ENCODE peak calls at places on chromosome 3, in eight cellular contexts. O is ovary, E is A549, C is nephron progenitor cell, T is adrenal gland, J is ascending aorta, D is WERI-Rb-1, I is MCF 10A. Y is an unnamed sample.

GRCh38 chr3:37174532-37175126 is at the start of gene LRRFIP2:
- DNase-seq in O (no peak), E (no peak), C (no peak), T (no peak), J (no peak), D (no peak), I (peak), Y (no peak)

GRCh38 chr3:58332575-58333179 is at the start of gene PXK:
- DNase-seq in O (peak), E (peak), C (peak), T (peak), J (peak), D (peak), I (peak), Y (peak)

GRCh38 chr3:118564800-118565199 is 469.8 kb downstream of the IGSF11 start:
- DNase-seq in O (no peak), E (no peak), C (no peak), T (no peak), J (no peak), D (no peak), I (no peak), Y (no peak)

GRCh38 chr3:146594843-146595482 is 10.2 kb downstream of the PLSCR5 start:
- DNase-seq in O (no peak), E (peak), C (no peak), T (no peak), J (no peak), D (no peak), I (peak), Y (no peak)

GRCh38 chr3:46935168-46935858 is 41.2 kb downstream of the CCDC12 start:
- DNase-seq in O (peak), E (peak), C (no peak), T (peak), J (peak), D (peak), I (peak), Y (no peak)

GRCh38 chr3:31533169-31533870 is 595 bp downstream of the STT3B start:
- DNase-seq in O (peak), E (peak), C (peak), T (peak), J (peak), D (peak), I (no peak), Y (peak)

GRCh38 chr3:88879905-88880304 is 227.5 kb upstream of the EPHA3 start:
- DNase-seq in O (no peak), E (no peak), C (no peak), T (no peak), J (no peak), D (no peak), I (peak), Y (no peak)

GRCh38 chr3:117695321-117695720 is 985.7 kb downstream of the TUSC7 start:
- DNase-seq in O (no peak), E (no peak), C (no peak), T (no peak), J (no peak), D (no peak), I (no peak), Y (no peak)

GRCh38 chr3:154251610-154252009 is 72.7 kb downstream of the DHX36 start:
- DNase-seq in O (no peak), E (no peak), C (no peak), T (no peak), J (no peak), D (no peak), I (no peak), Y (no peak)

GRCh38 chr3:115513411-115513800 is 109.9 kb upstream of the GAP43 start:
- DNase-seq in O (no peak), E (no peak), C (no peak), T (peak), J (no peak), D (peak), I (no peak), Y (no peak)

GRCh38 chr3:178386401-178386800 is 149.8 kb upstream of the KCNMB2 start:
- DNase-seq in O (no peak), E (no peak), C (no peak), T (no peak), J (no peak), D (no peak), I (no peak), Y (no peak)

GRCh38 chr3:40593351-40593750 is 68.6 kb downstream of the ZNF621 start:
- DNase-seq in O (no peak), E (no peak), C (no peak), T (no peak), J (no peak), D (no peak), I (no peak), Y (no peak)

GRCh38 chr3:111277226-111277625 is 205.6 kb downstream of the NECTIN3 start:
- DNase-seq in O (no peak), E (no peak), C (no peak), T (no peak), J (no peak), D (no peak), I (no peak), Y (no peak)

GRCh38 chr3:15558581-15558980 is 37.1 kb upstream of the COLQ start:
- DNase-seq in O (no peak), E (no peak), C (no peak), T (no peak), J (no peak), D (no peak), I (no peak), Y (no peak)

GRCh38 chr3:158532099-158532734 is 38.8 kb upstream of the MLF1 start:
- DNase-seq in O (no peak), E (peak), C (peak), T (no peak), J (no peak), D (no peak), I (peak), Y (no peak)

GRCh38 chr3:49609314-49609713 is 55.0 kb downstream of the BSN start:
- DNase-seq in O (no peak), E (no peak), C (no peak), T (no peak), J (no peak), D (no peak), I (no peak), Y (peak)

GRCh38 chr3:49606427-49606826 is 52.1 kb downstream of the BSN start:
- DNase-seq in O (no peak), E (no peak), C (no peak), T (no peak), J (no peak), D (no peak), I (no peak), Y (peak)

GRCh38 chr3:49609815-49610214 is 55.5 kb downstream of the BSN start:
- DNase-seq in O (no peak), E (no peak), C (no peak), T (no peak), J (no peak), D (no peak), I (no peak), Y (peak)

GRCh38 chr3:49607105-49607591 is 52.9 kb downstream of the BSN start:
- DNase-seq in O (no peak), E (no peak), C (no peak), T (peak), J (no peak), D (no peak), I (peak), Y (peak)

GRCh38 chr3:49607796-49608195 is 53.5 kb downstream of the BSN start:
- DNase-seq in O (no peak), E (no peak), C (no peak), T (no peak), J (no peak), D (no peak), I (no peak), Y (peak)
- TF ChIP-seq CTCF in O (no peak), E (no peak), C (peak), T (no peak), J (no peak), D (peak), I (no peak), Y (peak)

GRCh38 chr3:51709675-51710074 is 2.8 kb downstream of the GRM2 start:
- DNase-seq in O (no peak), E (no peak), C (no peak), T (peak), J (peak), D (no peak), I (no peak), Y (no peak)

GRCh38 chr3:51712020-51712385 is 5.1 kb downstream of the GRM2 start:
- DNase-seq in O (no peak), E (no peak), C (no peak), T (no peak), J (no peak), D (no peak), I (no peak), Y (no peak)

GRCh38 chr3:51711352-51712019 is 4.6 kb downstream of the GRM2 start:
- DNase-seq in O (peak), E (no peak), C (no peak), T (peak), J (peak), D (no peak), I (no peak), Y (no peak)

GRCh38 chr3:51712511-51712931 is 5.7 kb downstream of the GRM2 start:
- DNase-seq in O (no peak), E (no peak), C (no peak), T (peak), J (peak), D (no peak), I (no peak), Y (no peak)

GRCh38 chr3:51710631-51711351 is 3.9 kb downstream of the GRM2 start:
- DNase-seq in O (peak), E (no peak), C (no peak), T (peak), J (peak), D (peak), I (peak), Y (no peak)
- TF ChIP-seq CTCF in O (no peak), E (no peak), C (no peak), T (no peak), J (no peak), D (peak), I (no peak), Y (no peak)

GRCh38 chr3:196198771-196199753 is 12.1 kb downstream of the ZDHHC19 start:
- DNase-seq in O (peak), E (no peak), C (no peak), T (no peak), J (no peak), D (no peak), I (peak), Y (no peak)
- TF ChIP-seq CTCF in O (no peak), E (no peak), C (no peak), T (no peak), J (no peak), D (peak), I (peak), Y (peak)

DNA sequence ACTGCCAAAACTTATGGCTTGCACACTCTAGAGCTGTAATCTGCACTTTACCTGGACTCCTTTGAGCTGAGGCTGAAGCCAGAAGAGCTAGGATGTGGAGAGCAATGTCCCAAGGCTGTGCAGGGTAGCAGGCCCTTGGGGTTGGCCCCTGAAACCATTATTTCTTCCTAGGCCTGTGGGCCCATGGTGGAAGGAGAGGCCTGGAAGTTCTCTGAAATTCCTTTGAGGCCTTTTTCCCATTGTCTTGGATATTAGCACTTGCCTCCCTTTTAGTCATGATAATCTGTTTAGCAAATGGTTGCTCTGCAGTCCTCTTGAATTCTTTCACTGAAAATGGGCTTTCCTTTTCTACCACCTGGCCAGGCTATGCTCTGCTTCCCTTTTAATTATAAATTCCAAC is 102.0 kb upstream of the SGO1 start:
- DNase-seq in O (no peak), E (no peak), C (no peak), T (no peak), J (no peak), D (no peak), I (no peak), Y (no peak)
- TF ChIP-seq CTCF in O (no peak), E (no peak), C (no peak), T (no peak), J (no peak), D (no peak), I (no peak), Y (no peak)

GRCh38 chr3:196528639-196529233 is 13.6 kb upstream of the SMCO1 start:
- DNase-seq in O (peak), E (peak), C (peak), T (peak), J (peak), D (no peak), I (peak), Y (peak)
- TF ChIP-seq CTCF in O (no peak), E (peak), C (peak), T (peak), J (peak), D (no peak), I (peak), Y (peak)

GRCh38 chr3:120143676-120144075 is 49.4 kb upstream of the GSK3B start:
- DNase-seq in O (no peak), E (no peak), C (no peak), T (no peak), J (no peak), D (no peak), I (no peak), Y (no peak)

GRCh38 chr3:120144267-120144666 is 50.0 kb upstream of the GSK3B start:
- DNase-seq in O (no peak), E (no peak), C (no peak), T (no peak), J (no peak), D (no peak), I (peak), Y (no peak)

GRCh38 chr3:120148187-120148954 is 54.1 kb upstream of the GSK3B start:
- DNase-seq in O (no peak), E (no peak), C (no peak), T (no peak), J (no peak), D (no peak), I (no peak), Y (no peak)

GRCh38 chr3:120145498-120146285 is 51.4 kb upstream of the GSK3B start:
- DNase-seq in O (no peak), E (peak), C (no peak), T (no peak), J (no peak), D (no peak), I (peak), Y (no peak)

GRCh38 chr3:120147072-120147871 is 53.0 kb upstream of the GSK3B start:
- DNase-seq in O (no peak), E (no peak), C (no peak), T (no peak), J (no peak), D (no peak), I (peak), Y (no peak)
- TF ChIP-seq CTCF in O (no peak), E (no peak), C (no peak), T (no peak), J (no peak), D (peak), I (peak), Y (no peak)

GRCh38 chr3:45227946-45228345 is 1.9 kb upstream of the TMEM158 start:
- DNase-seq in O (no peak), E (no peak), C (no peak), T (no peak), J (no peak), D (no peak), I (no peak), Y (no peak)
- TF ChIP-seq CTCF in O (no peak), E (no peak), C (no peak), T (no peak), J (no peak), D (peak), I (no peak), Y (no peak)

DNA sequence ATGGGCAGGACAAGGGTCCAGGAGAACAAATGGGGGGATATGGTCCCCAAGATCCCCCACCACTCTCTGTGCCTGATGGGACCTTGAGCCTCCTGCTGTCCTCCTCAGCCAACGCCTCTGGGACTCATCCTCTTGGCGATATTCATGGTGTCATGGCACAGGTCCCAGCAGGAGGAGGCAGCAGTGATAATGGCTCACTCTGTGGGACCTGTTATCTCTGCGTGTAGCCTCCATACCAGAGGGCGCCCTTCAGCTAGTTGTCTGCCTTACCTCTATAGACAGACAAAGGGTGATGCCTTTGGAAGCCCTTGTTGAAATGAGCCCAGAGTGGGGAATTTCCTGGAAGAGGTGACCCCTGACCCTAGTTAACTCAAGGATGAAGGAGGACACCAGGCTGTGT is 7.4 kb downstream of the ZBTB47 start:
- DNase-seq in O (no peak), E (no peak), C (no peak), T (peak), J (no peak), D (peak), I (no peak), Y (no peak)
- TF ChIP-seq CTCF in O (no peak), E (no peak), C (no peak), T (peak), J (no peak), D (peak), I (peak), Y (no peak)

DNA sequence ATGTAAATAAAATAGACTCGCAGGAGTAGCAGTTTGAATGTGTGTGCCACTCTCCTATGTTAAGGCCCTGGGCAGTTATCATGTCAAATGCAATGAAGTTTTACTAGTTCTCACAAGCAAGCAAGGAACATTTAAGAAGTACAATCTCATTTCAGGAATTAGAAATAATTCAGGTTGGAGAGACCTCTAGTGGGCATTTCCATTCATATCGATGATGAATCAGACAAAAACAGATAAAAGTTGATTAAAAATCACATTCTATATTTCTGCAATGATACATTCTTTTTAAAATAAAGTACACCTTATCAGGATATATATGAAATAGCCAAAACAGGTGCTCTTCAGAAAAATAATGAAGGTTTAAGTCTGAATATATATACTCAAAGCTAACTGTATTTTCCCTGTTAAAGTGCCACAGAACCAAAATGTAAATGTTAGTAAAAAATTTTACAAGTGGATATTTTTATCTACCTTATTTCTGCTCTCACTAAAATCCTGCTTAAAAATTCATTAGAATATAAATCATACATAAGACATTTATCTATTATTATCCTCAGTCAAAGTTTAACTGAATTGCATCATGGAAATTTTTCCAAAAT is 492.4 kb upstream of the FRG2C start:
- DNase-seq in O (no peak), E (no peak), C (no peak), T (no peak), J (no peak), D (no peak), I (peak), Y (no peak)
- TF ChIP-seq CTCF in O (no peak), E (peak), C (peak), T (no peak), J (no peak), D (peak), I (no peak), Y (peak)